ENCODE peak calls at places on chromosomes 13 and 19, in four cellular contexts. K is cardiac fibroblast; S is NCI-H69; I is CD8-positive, alpha-beta memory T cell. D is an unnamed sample.

GRCh38 chr19:38842439-38843174 is 7.2 kb downstream of the HNRNPL start:
- DNase-seq in S (no peak), I (peak), K (no peak), D (no peak)

GRCh38 chr13:78131811-78132210 is 213.2 kb upstream of the EDNRB start:
- DNase-seq in S (no peak), K (peak), I (no peak), D (no peak)

GRCh38 chr19:17337675-17338439 is 504 bp downstream of the GTPBP3 start:
- DNase-seq in I (no peak), K (no peak), S (peak), D (peak)

GRCh38 chr13:64633948-64634347 is 2596.2 kb downstream of the PCDH9 start:
- DNase-seq in S (peak), I (no peak), K (no peak), D (no peak)

GRCh38 chr19:16026756-16027155 is 49.5 kb upstream of the TPM4 start:
- DNase-seq in S (no peak), K (no peak), I (no peak), D (no peak)

GRCh38 chr13:51801631-51802099 is 2.3 kb downstream of the DHRS12 start:
- DNase-seq in K (no peak), I (no peak), S (peak), D (no peak)

GRCh38 chr19:18946918-18947317 is 5.9 kb upstream of the HOMER3 start:
- DNase-seq in I (no peak), K (no peak), S (peak), D (no peak)

GRCh38 chr19:5144545-5145179 is 175.7 kb downstream of the KDM4B start:
- DNase-seq in K (no peak), I (no peak), S (no peak), D (no peak)

GRCh38 chr13:30847697-30848307 is 58.3 kb upstream of the MEDAG start:
- DNase-seq in I (no peak), K (peak), S (peak), D (no peak)

GRCh38 chr19:1240925-1241324 is 626 bp upstream of the ATP5F1D start:
- DNase-seq in I (no peak), S (no peak), K (no peak), D (peak)

GRCh38 chr19:8109890-8110662 is 39.3 kb downstream of the FBN3 start:
- DNase-seq in K (no peak), S (no peak), I (no peak), D (no peak)

GRCh38 chr13:33721719-33722118 is 96.2 kb upstream of the RFC3 start:
- DNase-seq in I (no peak), S (no peak), K (peak), D (no peak)

GRCh38 chr13:52879950-52880650 is 31.7 kb upstream of the PCDH8 start:
- DNase-seq in K (no peak), S (peak), I (no peak), D (peak)

GRCh38 chr19:2443116-2443784 is 13.5 kb downstream of the LMNB2 start:
- DNase-seq in K (no peak), S (no peak), I (no peak), D (no peak)

GRCh38 chr19:964761-965694 is 19.1 kb upstream of the WDR18 start:
- DNase-seq in K (no peak), S (no peak), I (no peak), D (no peak)

GRCh38 chr13:100646030-100646673 is 28.4 kb downstream of the TMTC4 start:
- DNase-seq in I (no peak), K (peak), S (peak), D (peak)

GRCh38 chr13:33213024-33213795 is 72.3 kb downstream of the STARD13 start:
- DNase-seq in K (no peak), I (no peak), S (no peak), D (peak)

GRCh38 chr13:37011002-37011401 is 10.4 kb downstream of the EXOSC8 start:
- DNase-seq in K (no peak), S (no peak), I (no peak), D (no peak)

GRCh38 chr13:48505597-48506091 is 27.2 kb downstream of the RCBTB2 start:
- DNase-seq in I (peak), K (no peak), S (no peak), D (peak)

GRCh38 chr19:13138171-13138915 is 11.8 kb downstream of the STX10 start:
- DNase-seq in I (no peak), K (no peak), S (no peak), D (no peak)

GRCh38 chr13:104764600-104764999 is 1698.4 kb upstream of the SLC10A2 start:
- DNase-seq in S (no peak), K (no peak), I (no peak), D (no peak)

GRCh38 chr13:110195547-110196485 is 111.1 kb downstream of the COL4A1 start:
- DNase-seq in S (no peak), I (no peak), K (no peak), D (no peak)